ENCODE peak calls at places on chromosomes 13 and 19, in six cellular contexts. Q is psoas muscle, C is lung, X is mammary epithelial cell, P is astrocyte, I is gastrocnemius medialis. B is an unnamed sample.
A peak's percentile ranks its signal among the peaks of the same experiment; 100 is the strongest.

GRCh38 chr19:33404916-33405315 is 31.4 kb downstream of the CEBPG start:
- DNase-seq in Q (peak; percentile 44), C (no peak), X (no peak), P (no peak), I (no peak), B (no peak)

GRCh38 chr19:29256516-29256915 is 43.6 kb upstream of the UQCRFS1 start:
- DNase-seq in Q (no peak), C (no peak), X (no peak), P (no peak), I (no peak), B (no peak)

GRCh38 chr19:461664-462551 is 1.1 kb upstream of the SHC2 start:
- DNase-seq in Q (no peak), C (no peak), X (no peak), P (no peak), I (no peak), B (no peak)

GRCh38 chr13:31274345-31274870 is 74.6 kb downstream of the B3GLCT start:
- DNase-seq in Q (no peak), C (no peak), X (no peak), P (peak; percentile 80), I (no peak), B (no peak)

GRCh38 chr13:71320452-71320851 is 546.6 kb downstream of the DACH1 start:
- DNase-seq in Q (no peak), C (no peak), X (peak; percentile 7), P (no peak), I (no peak), B (no peak)

GRCh38 chr13:107730835-107731234 is 484.5 kb downstream of the LIG4 start:
- DNase-seq in Q (no peak), C (no peak), X (no peak), P (peak; percentile 60), I (no peak), B (no peak)

GRCh38 chr19:48102870-48103751 is 7.5 kb downstream of the PLA2G4C start:
- DNase-seq in Q (no peak), C (no peak), X (peak; percentile 66), P (peak; percentile 59), I (no peak), B (no peak)

GRCh38 chr19:4722671-4723464 is 774 bp downstream of the DPP9 start:
- DNase-seq in Q (peak; percentile 78), C (no peak), X (peak; percentile 50), P (peak; percentile 58), I (no peak), B (no peak)

GRCh38 chr19:41887711-41888382 is 4.9 kb downstream of the ARHGEF1 start:
- DNase-seq in Q (no peak), C (peak; percentile 88), X (peak; percentile 99), P (peak; percentile 77), I (no peak), B (peak; percentile 86)

GRCh38 chr13:114309806-114310410 is 4.4 kb upstream of the CHAMP1 start:
- DNase-seq in Q (peak; percentile 20), C (no peak), X (no peak), P (no peak), I (no peak), B (no peak)

GRCh38 chr13:51728972-51729371 is 75.0 kb downstream of the DHRS12 start:
- DNase-seq in Q (no peak), C (no peak), X (peak; percentile 46), P (peak; percentile 83), I (no peak), B (no peak)

GRCh38 chr13:106714271-106714670 is 146.3 kb upstream of the ARGLU1 start:
- DNase-seq in Q (no peak), C (no peak), X (no peak), P (no peak), I (no peak), B (no peak)

GRCh38 chr13:112994084-112994780 is 25.2 kb downstream of the MCF2L start:
- DNase-seq in Q (no peak), C (no peak), X (peak; percentile 4), P (no peak), I (no peak), B (no peak)

GRCh38 chr13:97366172-97366688 is 67.7 kb upstream of the RAP2A start:
- DNase-seq in Q (no peak), C (no peak), X (no peak), P (no peak), I (no peak), B (no peak)

GRCh38 chr19:48795855-48796142 is 15.0 kb downstream of the BCAT2 start:
- DNase-seq in Q (peak; percentile 80), C (no peak), X (no peak), P (no peak), I (no peak), B (no peak)

GRCh38 chr13:20461481-20461859 is 64.2 kb downstream of the CRYL1 start:
- DNase-seq in Q (no peak), C (no peak), X (peak; percentile 31), P (peak; percentile 75), I (no peak), B (peak; percentile 64)

DNA sequence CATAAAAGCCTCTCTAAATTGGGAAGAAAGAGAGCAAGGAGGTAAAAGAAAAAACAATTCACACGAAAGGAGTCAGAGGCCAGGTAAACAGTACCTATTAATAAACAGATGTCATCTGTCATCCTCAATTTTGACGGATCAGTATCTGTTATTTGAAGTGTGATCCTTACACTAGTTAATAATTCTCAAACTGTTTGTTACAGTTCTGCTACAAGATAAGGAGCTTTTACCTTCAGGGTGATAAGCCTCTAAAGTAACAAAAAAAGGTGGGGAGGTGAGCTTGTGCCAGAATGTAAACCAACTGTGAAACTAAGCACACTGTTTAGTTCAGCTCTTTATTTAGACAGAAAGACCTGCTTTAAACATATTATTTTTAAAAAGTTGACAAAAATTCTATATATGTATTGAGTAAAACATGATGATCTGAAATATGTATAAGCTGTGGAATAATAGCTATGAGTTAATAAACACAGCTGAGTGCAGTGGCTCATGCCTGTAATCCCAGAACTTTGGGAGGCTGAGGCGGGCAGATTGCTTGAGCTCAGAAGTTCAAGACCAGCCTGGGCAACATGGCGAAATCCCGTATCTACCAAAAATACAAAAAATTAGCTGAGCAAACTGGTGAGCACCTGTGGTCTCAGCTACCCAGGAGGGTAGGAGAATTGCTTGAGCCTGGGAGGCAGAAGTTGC is 48.4 kb upstream of the EBPL start:
- DNase-seq in Q (no peak), C (no peak), X (no peak), P (no peak), I (no peak), B (no peak)
- H3K4me3 ChIP-seq in Q (no peak overlapping the region), C (no peak overlapping the region), X (no peak overlapping the region), P (no peak overlapping the region), I (no peak overlapping the region), B (no peak overlapping the region)

GRCh38 chr19:37114001-37114400 is 35.8 kb downstream of the ZNF420 start:
- DNase-seq in Q (no peak), C (no peak), X (no peak), P (no peak), I (no peak), B (no peak)
- H3K36me3 ChIP-seq in Q (peaks cover 14% of the 10 kb centered on the region), C (peaks cover 13% of the 10 kb centered on the region), X (no peaks in the 10 kb centered on the region), P (no peaks in the 10 kb centered on the region), I (peaks cover 8% of the 10 kb centered on the region), B (no peaks in the 10 kb centered on the region)

GRCh38 chr19:18611327-18612050 is 1.2 kb upstream of the TMEM59L start:
- DNase-seq in Q (no peak), C (no peak), X (no peak), P (no peak), I (no peak), B (no peak)
- H3K4me3 ChIP-seq in Q (peak overlapping the region; percentile 36), C (no peak overlapping the region), X (no peak overlapping the region), P (no peak overlapping the region), I (no peak overlapping the region), B (no peak overlapping the region)

GRCh38 chr13:27551563-27551962 is 68.8 kb downstream of the LNX2 start:
- DNase-seq in Q (no peak), C (no peak), X (no peak), P (no peak), I (no peak), B (no peak)

DNA sequence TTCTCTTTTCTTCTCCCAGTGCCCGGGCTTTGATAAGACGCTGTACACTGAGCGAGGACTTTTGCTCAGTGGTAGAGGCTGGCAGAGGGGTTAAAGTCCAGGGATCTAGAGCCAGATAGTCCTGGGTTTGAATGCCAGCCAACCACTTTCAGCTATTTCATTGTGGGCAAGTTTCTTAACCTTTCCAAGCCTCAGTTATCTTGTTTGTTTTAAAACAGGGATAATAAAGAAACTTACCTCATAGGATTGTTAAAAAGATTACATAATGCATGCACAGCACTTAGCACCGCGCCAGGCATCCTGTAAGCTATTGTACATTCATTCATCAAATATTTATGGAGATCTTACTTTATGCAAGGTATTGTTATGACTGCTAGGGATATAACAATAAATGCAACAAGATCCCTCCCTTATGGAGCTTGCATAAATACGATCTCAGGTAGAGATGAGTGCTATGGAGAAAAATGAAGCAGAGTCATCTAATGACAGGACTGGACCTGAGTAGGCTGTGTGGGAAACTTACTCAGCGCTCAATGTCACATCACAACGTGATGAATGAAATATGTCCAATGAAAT is 70.8 kb downstream of the LNX2 start:
- DNase-seq in Q (no peak), C (no peak), X (peak; percentile 97), P (no peak), I (no peak), B (no peak)
- H3K36me3 ChIP-seq in Q (peaks cover 5% of the 10 kb centered on the region), C (peaks cover 19% of the 10 kb centered on the region), X (peaks cover 7% of the 10 kb centered on the region), P (peaks cover 10% of the 10 kb centered on the region), I (no peaks in the 10 kb centered on the region), B (no peaks in the 10 kb centered on the region)

DNA sequence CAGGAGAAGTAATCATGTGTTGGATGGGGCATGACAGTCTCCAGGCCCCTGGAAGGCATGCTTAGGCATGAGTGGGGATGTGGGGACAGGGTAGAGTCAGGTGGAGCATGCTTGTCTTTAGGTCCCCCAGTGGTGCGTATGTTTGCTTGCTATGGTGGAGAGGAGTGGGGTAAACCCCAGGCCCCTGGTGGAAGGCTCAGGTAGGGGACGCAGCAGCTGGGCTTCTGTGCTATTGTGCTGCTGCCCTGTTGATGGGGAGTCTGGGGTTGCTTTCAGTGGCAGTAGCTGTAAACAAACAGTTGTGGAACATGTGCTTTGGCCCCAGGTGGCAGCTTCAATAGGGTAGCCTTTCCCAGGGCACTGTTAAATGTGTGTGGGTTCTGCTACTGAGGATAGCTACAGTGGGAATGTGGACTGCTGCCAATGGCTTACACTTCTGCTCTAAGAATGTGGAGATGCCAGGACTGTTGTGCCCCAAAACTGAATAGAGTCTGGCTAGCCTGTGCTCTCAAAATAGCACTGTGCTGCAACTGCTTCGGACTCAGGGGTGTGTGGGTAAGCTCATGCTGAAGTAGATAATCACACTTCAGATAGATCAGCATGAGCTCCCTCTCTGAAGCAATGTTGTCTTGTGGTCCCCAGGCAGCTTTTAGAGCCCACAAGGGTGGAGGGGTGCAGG is 1257.3 kb downstream of the DIAPH3 start:
- DNase-seq in Q (no peak), C (no peak), X (no peak), P (peak; percentile 6), I (no peak), B (no peak)
- H3K4me3 ChIP-seq in Q (no peak overlapping the region), C (no peak overlapping the region), X (no peak overlapping the region), P (no peak overlapping the region), I (no peak overlapping the region), B (no peak overlapping the region)

DNA sequence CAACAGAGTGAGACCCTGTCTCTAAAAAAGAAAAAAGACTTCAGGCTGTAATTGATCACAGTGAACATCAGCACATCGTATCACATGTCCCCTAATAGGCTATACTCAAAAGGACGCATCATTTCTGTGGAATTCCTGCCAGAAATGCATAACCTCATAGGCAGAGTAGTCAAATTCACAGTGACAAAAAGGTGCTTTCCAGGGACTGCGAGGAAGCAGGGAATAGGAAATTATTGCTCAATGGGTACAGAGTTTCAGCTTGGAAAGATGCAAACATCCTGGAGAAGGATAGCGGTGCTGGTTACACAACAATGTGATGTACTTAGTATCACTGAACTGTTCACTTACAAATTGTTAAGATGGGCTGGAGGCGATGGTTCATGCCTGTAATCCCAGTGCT is 41.1 kb upstream of the MRI1 start:
- DNase-seq in Q (no peak), C (no peak), X (peak; percentile 40), P (peak; percentile 16), I (no peak), B (no peak)
- H3K36me3 ChIP-seq in Q (no peaks in the 10 kb centered on the region), C (no peaks in the 10 kb centered on the region), X (no peaks in the 10 kb centered on the region), P (no peaks in the 10 kb centered on the region), I (no peaks in the 10 kb centered on the region), B (no peaks in the 10 kb centered on the region)

B was measured in kidney epithelial cell.